ENCODE peak calls at places on chromosome 14, in five cellular contexts. N is GM06990, T is transverse colon, P is psoas muscle, S is RWPE1. O is an unnamed sample.

GRCh38 chr14:33218030-33218429 is 279.4 kb downstream of the NPAS3 start:
- DNase-seq in N (no peak), S (no peak), T (no peak), P (no peak), O (no peak)

GRCh38 chr14:84825481-84825880 is 704.5 kb upstream of the FLRT2 start:
- DNase-seq in P (no peak), T (no peak), N (no peak), S (peak; percentile 82), O (peak; percentile 1)

GRCh38 chr14:97402279-97402678 is 605.1 kb downstream of the VRK1 start:
- DNase-seq in P (no peak), T (peak; percentile 59), S (no peak), N (no peak), O (no peak)

GRCh38 chr14:93643676-93644075 is 144.6 kb downstream of the PRIMA1 start:
- DNase-seq in T (no peak), P (no peak), S (no peak), N (no peak), O (no peak)

GRCh38 chr14:59055439-59056045 is 132.9 kb upstream of the DAAM1 start:
- DNase-seq in S (peak; percentile 67), T (peak; percentile 17), P (no peak), N (no peak), O (peak; percentile 81)

GRCh38 chr14:85281921-85282320 is 248.0 kb upstream of the FLRT2 start:
- DNase-seq in S (no peak), P (no peak), T (no peak), N (no peak), O (no peak)

GRCh38 chr14:77032854-77033621 is 4.5 kb upstream of the IRF2BPL start:
- DNase-seq in N (peak; percentile 78), T (peak; percentile 89), S (peak; percentile 95), P (peak; percentile 96), O (peak; percentile 100)

GRCh38 chr14:105173901-105174894 is 5.6 kb upstream of the JAG2 start:
- DNase-seq in P (no peak), S (peak; percentile 82), N (peak; percentile 52), T (peak; percentile 33), O (no peak)

GRCh38 chr14:30573203-30573814 is 14.4 kb downstream of the G2E3 start:
- DNase-seq in P (no peak), S (no peak), N (no peak), T (no peak), O (peak; percentile 56)

GRCh38 chr14:105093426-105094192 is 28.4 kb upstream of the GPR132 start:
- DNase-seq in T (peak; percentile 88), N (peak; percentile 87), S (peak; percentile 84), P (no peak), O (peak; percentile 54)

GRCh38 chr14:48974994-48975393 is 611.2 kb downstream of the RPS29 start:
- DNase-seq in P (no peak), N (no peak), T (no peak), S (no peak), O (no peak)
- TF ChIP-seq CTCF in P (no peak), N (no peak), T (no peak), S (no peak), O (no peak)

DNA sequence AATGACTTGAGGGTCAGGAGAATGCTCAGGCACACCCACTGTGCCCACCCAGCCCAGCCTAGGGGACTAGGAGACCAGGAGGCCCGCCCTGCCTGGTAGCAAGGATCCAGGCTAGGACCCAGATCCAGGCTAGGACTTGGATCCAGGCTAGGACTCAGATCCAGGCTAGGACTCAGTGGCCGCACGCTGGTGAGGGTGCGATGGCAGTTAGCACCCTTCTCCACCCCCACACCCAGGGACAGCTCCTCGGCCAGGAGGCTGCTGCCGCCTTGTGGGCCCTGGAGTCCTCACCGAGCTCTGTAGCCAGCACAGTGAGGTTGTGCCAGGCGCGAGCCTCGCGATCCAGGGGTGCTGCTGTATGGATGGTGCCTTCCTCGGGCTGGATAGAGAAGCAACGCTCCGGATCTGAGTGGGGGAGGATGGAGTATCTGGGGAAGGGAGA is 5.1 kb downstream of the CDH24 start:
- DNase-seq in P (peak; percentile 50), S (no peak), N (no peak), T (no peak), O (peak; percentile 12)
- TF ChIP-seq CTCF in P (no peak), S (no peak), N (no peak), T (no peak), O (peak; percentile 37)

DNA sequence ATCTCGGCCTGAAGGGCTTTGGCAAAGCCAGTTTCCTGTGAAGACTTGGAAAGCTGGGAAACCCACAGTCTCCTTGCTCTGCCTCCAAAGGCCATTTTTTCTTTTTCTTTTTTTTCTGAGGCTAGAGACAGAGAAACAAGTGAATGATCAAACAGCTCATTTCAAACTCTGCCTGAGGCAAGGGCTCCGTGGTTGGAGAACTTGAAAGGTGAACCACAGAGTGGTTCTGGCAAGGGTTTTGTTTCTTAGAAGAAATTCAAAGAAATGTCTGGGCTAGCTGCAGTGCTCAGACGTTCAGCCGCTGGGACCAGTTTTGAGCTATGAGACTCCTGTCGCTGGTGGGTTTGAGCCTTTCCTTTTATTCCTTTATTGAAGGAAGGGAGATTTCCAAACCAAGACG is 62.7 kb downstream of the ERH start:
- DNase-seq in N (no peak), P (no peak), S (no peak), T (no peak), O (peak; percentile 27)
- TF ChIP-seq CTCF in N (no peak), P (no peak), S (no peak), T (no peak), O (no peak)

GRCh38 chr14:99808515-99808914 is 15.3 kb downstream of the EML1 start:
- DNase-seq in N (no peak), P (no peak), S (no peak), T (no peak), O (peak; percentile 60)
- TF ChIP-seq CTCF in N (no peak), P (no peak), S (no peak), T (no peak), O (no peak)

O was measured in fibroblast of the aortic adventitia.